ENCODE peak calls at places on chromosomes 11 and 22, in eight cellular contexts. V, I, N, G, R, X, A and O are unnamed samples.

GRCh38 chr11:57358543-57358961 is 20.4 kb downstream of the P2RX3 start:
- DNase-seq in V (no peak), I (no peak), N (no peak), G (no peak), R (no peak), X (no peak), A (no peak), O (no peak)

GRCh38 chr11:103832762-103833161 is 203.7 kb upstream of the DDI1 start:
- DNase-seq in V (no peak), I (no peak), N (no peak), G (no peak), R (no peak), X (no peak), A (no peak), O (no peak)

GRCh38 chr11:35235498-35235897 is 96.5 kb downstream of the CD44 start:
- DNase-seq in V (no peak), I (no peak), N (no peak), G (no peak), R (no peak), X (no peak), A (no peak), O (no peak)

GRCh38 chr11:76919887-76920746 is 59.4 kb downstream of the ACER3 start:
- DNase-seq in V (peak; percentile 60), I (peak; percentile 92), N (peak; percentile 88), G (peak; percentile 83), R (peak; percentile 65), X (peak; percentile 79), A (peak; percentile 67), O (peak; percentile 89)

GRCh38 chr11:67211656-67212436 is 54.4 kb upstream of the GRK2 start:
- DNase-seq in V (no peak), I (no peak), N (no peak), G (no peak), R (no peak), X (no peak), A (no peak), O (no peak)

GRCh38 chr11:120057028-120057330 is 80.9 kb downstream of the TRIM29 start:
- DNase-seq in V (no peak), I (no peak), N (no peak), G (no peak), R (no peak), X (no peak), A (no peak), O (no peak)

GRCh38 chr22:46352691-46353386 is 17.3 kb downstream of the TRMU start:
- DNase-seq in V (no peak), I (no peak), N (peak; percentile 73), G (peak; percentile 74), R (no peak), X (no peak), A (peak; percentile 70), O (peak; percentile 95)

GRCh38 chr11:86919557-86920210 is 35.5 kb downstream of the FZD4 start:
- DNase-seq in V (peak; percentile 54), I (peak; percentile 43), N (no peak), G (no peak), R (no peak), X (peak; percentile 43), A (no peak), O (no peak)

DNA sequence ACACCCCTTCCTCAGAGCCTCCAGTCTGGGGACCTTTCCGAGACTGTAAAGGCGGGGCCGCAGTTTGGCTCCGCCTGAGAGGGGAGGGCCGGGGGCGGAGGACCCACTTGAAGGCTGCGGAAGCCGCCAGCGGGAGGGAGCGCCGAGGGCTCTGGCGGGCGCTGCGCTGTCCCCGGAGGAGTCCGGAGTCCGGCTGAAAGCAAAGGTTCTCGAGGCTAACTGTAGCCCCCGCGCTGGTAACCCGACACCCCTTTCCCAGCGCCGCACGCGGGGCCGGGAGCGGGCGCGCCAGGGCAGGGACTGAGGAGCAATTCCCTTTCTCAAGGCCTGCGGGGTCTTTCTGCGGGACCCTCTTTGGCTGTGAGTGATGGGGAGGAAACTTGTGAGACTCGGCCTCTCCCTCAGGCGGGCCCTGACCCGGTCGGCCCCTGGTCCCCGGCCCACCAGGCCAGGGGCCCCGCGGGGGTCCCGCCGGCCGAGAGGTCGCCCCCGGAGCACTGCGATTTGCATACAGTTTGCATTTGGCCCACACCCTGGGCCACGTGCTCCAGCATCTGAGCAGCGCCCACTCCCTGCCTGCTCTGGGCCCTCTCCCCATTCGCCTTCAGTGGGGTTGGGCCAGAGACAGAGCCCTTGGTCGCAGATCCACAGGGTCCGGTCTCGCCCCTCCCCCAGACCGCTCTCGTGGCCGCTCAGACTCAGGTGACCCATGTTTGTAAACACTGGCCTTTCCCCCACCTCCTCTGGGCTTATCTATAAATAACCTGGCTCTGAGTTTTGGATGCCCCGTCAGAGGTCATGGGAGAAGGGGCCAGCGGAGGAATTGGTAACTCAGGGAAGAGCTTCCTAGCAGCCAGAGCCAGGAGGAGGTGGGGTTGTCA is 519 bp upstream of the ART5 start:
- DNase-seq in V (peak; percentile 72), I (peak; percentile 53), N (peak; percentile 76), G (peak; percentile 85), R (peak; percentile 76), X (peak; percentile 81), A (peak; percentile 63), O (peak; percentile 86)
- TF ChIP-seq POLR2A in V (no peak), I (no peak), N (peak; percentile 61), G (no peak), R (no peak), X (peak; percentile 59), A (no peak), O (no peak)

GRCh38 chr22:33920927-33921575 is 775 bp upstream of the LARGE1 start:
- DNase-seq in V (peak; percentile 57), I (peak; percentile 95), N (peak; percentile 98), G (peak; percentile 99), R (peak; percentile 99), X (peak; percentile 86), A (peak; percentile 99), O (peak; percentile 99)

GRCh38 chr22:33922268-33922667 is 2.0 kb upstream of the LARGE1 start:
- DNase-seq in V (no peak), I (peak; percentile 36), N (peak; percentile 30), G (peak; percentile 55), R (peak; percentile 51), X (peak; percentile 9), A (peak; percentile 55), O (peak; percentile 46)

GRCh38 chr22:33921576-33922181 is 1.4 kb upstream of the LARGE1 start:
- DNase-seq in V (no peak), I (peak; percentile 68), N (peak; percentile 52), G (peak; percentile 64), R (peak; percentile 59), X (peak; percentile 29), A (peak; percentile 59), O (peak; percentile 53)

GRCh38 chr22:33923660-33924246 is 3.5 kb upstream of the LARGE1 start:
- DNase-seq in V (peak; percentile 27), I (peak; percentile 85), N (peak; percentile 74), G (peak; percentile 71), R (peak; percentile 22), X (peak; percentile 67), A (no peak), O (peak; percentile 80)

GRCh38 chr22:33923033-33923432 is 2.8 kb upstream of the LARGE1 start:
- DNase-seq in V (no peak), I (no peak), N (no peak), G (no peak), R (no peak), X (no peak), A (no peak), O (no peak)
- H3K4me3 ChIP-seq in V (no peak overlapping the region), I (peak overlapping the region; percentile 73), N (peak overlapping the region; percentile 73), G (peak overlapping the region; percentile 74), R (peak overlapping the region; percentile 45), X (no peak overlapping the region), A (peak overlapping the region; percentile 90), O (no peak overlapping the region)

GRCh38 chr11:3001496-3001895 is 9.4 kb upstream of the NAP1L4 start:
- DNase-seq in V (no peak), I (no peak), N (peak; percentile 67), G (peak; percentile 79), R (no peak), X (no peak), A (peak; percentile 54), O (no peak)
- H3K36me3 ChIP-seq in V (peaks cover 17% of the 10 kb centered on the region), I (no peaks in the 10 kb centered on the region), N (no peaks in the 10 kb centered on the region), G (peaks cover 61% of the 10 kb centered on the region), R (no peaks in the 10 kb centered on the region), X (peaks cover 52% of the 10 kb centered on the region), A (no peaks in the 10 kb centered on the region), O (no peaks in the 10 kb centered on the region)

GRCh38 chr11:127815316-127815715 is 772.0 kb downstream of the ETS1 start:
- DNase-seq in V (no peak), I (no peak), N (no peak), G (no peak), R (no peak), X (no peak), A (no peak), O (no peak)
- TF ChIP-seq POLR2A in V (no peak), I (no peak), N (no peak), G (no peak), R (no peak), X (no peak), A (no peak), O (no peak)

DNA sequence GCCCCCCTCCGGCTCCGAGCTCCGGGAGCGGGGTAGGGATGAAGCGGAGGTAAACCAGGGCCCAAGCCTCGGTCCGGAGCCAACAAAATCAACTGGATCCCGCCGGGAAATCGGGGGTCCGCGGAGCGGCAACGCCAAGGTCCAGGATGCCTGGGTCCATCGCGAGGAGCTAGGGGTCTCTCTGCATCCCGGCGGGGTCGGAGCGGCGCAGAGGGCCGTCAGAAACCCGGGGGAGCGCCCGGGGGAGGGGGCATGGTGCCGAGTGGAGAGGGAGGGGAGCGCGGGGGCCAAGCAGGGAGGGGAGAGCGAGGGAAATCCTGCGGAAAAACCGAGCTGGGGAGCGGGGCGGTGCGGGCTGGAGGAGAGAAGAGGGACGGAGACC is 51.8 kb downstream of the SLC22A12 start:
- DNase-seq in V (no peak), I (no peak), N (no peak), G (no peak), R (no peak), X (no peak), A (no peak), O (no peak)
- H3K4me3 ChIP-seq in V (no peak overlapping the region), I (peak overlapping the region; percentile 11), N (peak overlapping the region; percentile 19), G (peak overlapping the region; percentile 42), R (no peak overlapping the region), X (no peak overlapping the region), A (peak overlapping the region; percentile 68), O (no peak overlapping the region)

GRCh38 chr22:36926309-36926708 is 12.9 kb downstream of the CSF2RB start:
- DNase-seq in V (no peak), I (no peak), N (no peak), G (no peak), R (no peak), X (no peak), A (no peak), O (no peak)
- H3K36me3 ChIP-seq in V (no peaks in the 10 kb centered on the region), I (no peaks in the 10 kb centered on the region), N (no peaks in the 10 kb centered on the region), G (peaks cover 13% of the 10 kb centered on the region), R (no peaks in the 10 kb centered on the region), X (no peaks in the 10 kb centered on the region), A (no peaks in the 10 kb centered on the region), O (no peaks in the 10 kb centered on the region)

DNA sequence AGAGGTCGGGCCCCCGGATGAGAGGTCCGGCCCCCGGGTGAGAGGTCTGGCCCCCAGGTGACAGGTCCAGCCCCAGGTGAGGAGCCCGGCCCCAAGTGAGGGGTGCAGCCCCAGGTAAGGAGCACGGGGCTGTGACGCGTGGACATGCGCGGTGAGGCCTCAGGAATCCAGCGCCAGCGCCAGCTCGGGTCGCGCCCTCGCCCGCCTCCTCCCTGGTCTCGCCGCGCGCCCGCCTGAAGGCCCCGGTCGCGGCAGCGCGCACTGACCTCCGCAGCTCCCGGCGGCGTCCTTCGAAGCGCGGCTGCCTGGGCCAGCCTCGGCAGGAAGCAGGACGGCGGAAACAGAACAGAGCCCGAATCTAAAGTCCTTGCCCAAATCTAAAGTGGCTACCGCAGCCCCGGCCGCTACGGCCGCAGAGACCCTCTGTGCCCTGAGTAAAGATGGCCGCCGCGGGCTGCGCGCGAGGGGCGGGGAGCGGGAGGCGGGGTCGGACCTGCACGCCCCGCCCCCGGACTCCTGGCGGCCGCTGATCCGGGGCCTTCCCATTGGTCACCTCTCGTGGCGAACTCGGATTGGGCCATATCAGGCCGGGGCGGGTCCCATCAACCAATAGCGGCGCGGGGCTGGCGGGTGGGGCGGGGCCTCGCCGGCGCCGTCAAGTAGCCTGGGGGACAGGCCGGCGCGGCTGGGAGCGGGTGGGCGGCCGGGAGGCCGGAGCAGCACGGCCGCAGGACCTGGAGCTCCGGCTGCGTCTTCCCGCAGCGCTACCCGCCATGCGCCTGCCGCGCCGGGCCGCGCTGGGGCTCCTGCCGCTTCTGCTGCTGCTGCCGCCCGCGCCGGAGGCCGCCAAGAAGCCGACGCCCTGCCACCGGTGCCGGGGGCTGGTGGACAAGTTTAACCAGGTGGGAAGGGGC is at the start of the genes ALG12 and CRELD2:
- DNase-seq in V (peak; percentile 87), I (peak; percentile 97), N (peak; percentile 99), G (peak; percentile 99), R (peak; percentile 98), X (peak; percentile 91), A (peak; percentile 99), O (peak; percentile 99)
- TF ChIP-seq POLR2A in V (peak; percentile 61), I (peak; percentile 43), N (peak; percentile 58), G (no peak), R (peak; percentile 86), X (peak; percentile 77), A (no peak), O (peak; percentile 61)